ENCODE peak calls at places on chromosomes 2 and 18, in nine cellular contexts. One of them, this sample, is unnamed.

GRCh38 chr2:10400978-10401951 is 46.9 kb downstream of the ODC1 start:
- DNase-seq in ovary: no peak
- DNase-seq in mesothelial cell of epicardium: no peak
- DNase-seq in NCI-H1930: no peak
- DNase-seq in dermis blood vessel endothelial cell: peak; percentile 62
- DNase-seq in IMR-90: no peak
- DNase-seq in GM23248: no peak
- DNase-seq in bronchial epithelial cell: no peak
- DNase-seq in GM18507: no peak
- DNase-seq in this sample: no peak

GRCh38 chr2:6977095-6977777 is 60.0 kb downstream of the RNF144A start:
- DNase-seq in ovary: peak; percentile 70
- DNase-seq in mesothelial cell of epicardium: no peak
- DNase-seq in NCI-H1930: no peak
- DNase-seq in dermis blood vessel endothelial cell: peak; percentile 49
- DNase-seq in IMR-90: no peak
- DNase-seq in GM23248: peak; percentile 15
- DNase-seq in bronchial epithelial cell: peak; percentile 39
- DNase-seq in GM18507: no peak
- DNase-seq in this sample: no peak

GRCh38 chr2:160646684-160647444 is 153.3 kb upstream of the RBMS1 start:
- DNase-seq in ovary: no peak
- DNase-seq in mesothelial cell of epicardium: no peak
- DNase-seq in NCI-H1930: no peak
- DNase-seq in dermis blood vessel endothelial cell: no peak
- DNase-seq in IMR-90: no peak
- DNase-seq in GM23248: no peak
- DNase-seq in bronchial epithelial cell: peak; percentile 95
- DNase-seq in GM18507: no peak
- DNase-seq in this sample: peak; percentile 94

GRCh38 chr2:124318913-124319312 is 293.8 kb downstream of the CNTNAP5 start:
- DNase-seq in ovary: no peak
- DNase-seq in mesothelial cell of epicardium: no peak
- DNase-seq in NCI-H1930: no peak
- DNase-seq in dermis blood vessel endothelial cell: no peak
- DNase-seq in IMR-90: no peak
- DNase-seq in GM23248: peak; percentile 0
- DNase-seq in bronchial epithelial cell: no peak
- DNase-seq in GM18507: no peak
- DNase-seq in this sample: no peak

GRCh38 chr18:3486514-3486913 is 36.5 kb downstream of the TGIF1 start:
- DNase-seq in ovary: no peak
- DNase-seq in mesothelial cell of epicardium: no peak
- DNase-seq in NCI-H1930: no peak
- DNase-seq in dermis blood vessel endothelial cell: no peak
- DNase-seq in IMR-90: no peak
- DNase-seq in GM23248: no peak
- DNase-seq in bronchial epithelial cell: no peak
- DNase-seq in GM18507: no peak
- DNase-seq in this sample: no peak

GRCh38 chr2:189819297-189819704 is 35.1 kb downstream of the PMS1 start:
- DNase-seq in ovary: no peak
- DNase-seq in mesothelial cell of epicardium: no peak
- DNase-seq in NCI-H1930: no peak
- DNase-seq in dermis blood vessel endothelial cell: no peak
- DNase-seq in IMR-90: peak; percentile 81
- DNase-seq in GM23248: peak; percentile 85
- DNase-seq in bronchial epithelial cell: peak; percentile 50
- DNase-seq in GM18507: no peak
- DNase-seq in this sample: peak; percentile 14

GRCh38 chr2:115161531-115162453 is 719.4 kb downstream of the DPP10 start:
- DNase-seq in ovary: no peak
- DNase-seq in mesothelial cell of epicardium: peak; percentile 65
- DNase-seq in NCI-H1930: peak; percentile 38
- DNase-seq in dermis blood vessel endothelial cell: no peak
- DNase-seq in IMR-90: no peak
- DNase-seq in GM23248: no peak
- DNase-seq in bronchial epithelial cell: no peak
- DNase-seq in GM18507: no peak
- DNase-seq in this sample: no peak

GRCh38 chr2:19649107-19649506 is 252.7 kb downstream of the TTC32 start:
- DNase-seq in ovary: no peak
- DNase-seq in mesothelial cell of epicardium: no peak
- DNase-seq in NCI-H1930: no peak
- DNase-seq in dermis blood vessel endothelial cell: no peak
- DNase-seq in IMR-90: peak; percentile 38
- DNase-seq in GM23248: peak; percentile 66
- DNase-seq in bronchial epithelial cell: peak; percentile 61
- DNase-seq in GM18507: no peak
- DNase-seq in this sample: peak; percentile 60

GRCh38 chr18:10560457-10561045 is 34.7 kb downstream of the NAPG start:
- DNase-seq in ovary: peak; percentile 76
- DNase-seq in mesothelial cell of epicardium: peak; percentile 84
- DNase-seq in NCI-H1930: peak; percentile 36
- DNase-seq in dermis blood vessel endothelial cell: peak; percentile 87
- DNase-seq in IMR-90: peak; percentile 72
- DNase-seq in GM23248: peak; percentile 73
- DNase-seq in bronchial epithelial cell: peak; percentile 60
- DNase-seq in GM18507: peak; percentile 38
- DNase-seq in this sample: peak; percentile 76

GRCh38 chr18:63160172-63160995 is 159.2 kb downstream of the BCL2 start:
- DNase-seq in ovary: no peak
- DNase-seq in mesothelial cell of epicardium: no peak
- DNase-seq in NCI-H1930: no peak
- DNase-seq in dermis blood vessel endothelial cell: no peak
- DNase-seq in IMR-90: no peak
- DNase-seq in GM23248: no peak
- DNase-seq in bronchial epithelial cell: peak; percentile 40
- DNase-seq in GM18507: no peak
- DNase-seq in this sample: peak; percentile 21

GRCh38 chr2:176514805-176515500 is 245.7 kb downstream of the MTX2 start:
- DNase-seq in ovary: no peak
- DNase-seq in mesothelial cell of epicardium: no peak
- DNase-seq in NCI-H1930: no peak
- DNase-seq in dermis blood vessel endothelial cell: peak; percentile 73
- DNase-seq in IMR-90: no peak
- DNase-seq in GM23248: no peak
- DNase-seq in bronchial epithelial cell: peak; percentile 94
- DNase-seq in GM18507: no peak
- DNase-seq in this sample: peak; percentile 92

GRCh38 chr2:238462782-238463396 is 36.2 kb downstream of the ASB1 start:
- DNase-seq in ovary: no peak
- DNase-seq in mesothelial cell of epicardium: no peak
- DNase-seq in NCI-H1930: no peak
- DNase-seq in dermis blood vessel endothelial cell: peak; percentile 75
- DNase-seq in IMR-90: peak; percentile 58
- DNase-seq in GM23248: peak; percentile 65
- DNase-seq in bronchial epithelial cell: peak; percentile 64
- DNase-seq in GM18507: peak; percentile 33
- DNase-seq in this sample: peak; percentile 68

GRCh38 chr2:222882484-222882928 is 21.7 kb downstream of the ACSL3 start:
- DNase-seq in ovary: no peak
- DNase-seq in mesothelial cell of epicardium: no peak
- DNase-seq in NCI-H1930: no peak
- DNase-seq in dermis blood vessel endothelial cell: no peak
- DNase-seq in IMR-90: no peak
- DNase-seq in GM23248: no peak
- DNase-seq in bronchial epithelial cell: peak; percentile 68
- DNase-seq in GM18507: no peak
- DNase-seq in this sample: peak; percentile 86